ENCODE peak calls at places on chromosomes 16 and 17, in ten cellular contexts. One of them, this sample, is unnamed.

GRCh38 chr17:38728290-38728831 is 1.8 kb upstream of the CISD3 start:
- DNase-seq in Peyer's patch: peak
- DNase-seq in tibial artery: no peak
- DNase-seq in stomach: no peak
- DNase-seq in endothelial cell of umbilical vein: no peak
- DNase-seq in fibroblast of lung: no peak
- DNase-seq in lower leg skin: no peak
- DNase-seq in upper lobe of right lung: no peak
- DNase-seq in IMR-90: no peak
- DNase-seq in Panc1: no peak
- DNase-seq in this sample: no peak

GRCh38 chr16:65510850-65511249 is 389.0 kb upstream of the CDH11 start:
- DNase-seq in Peyer's patch: no peak
- DNase-seq in tibial artery: no peak
- DNase-seq in stomach: no peak
- DNase-seq in endothelial cell of umbilical vein: no peak
- DNase-seq in fibroblast of lung: peak
- DNase-seq in lower leg skin: no peak
- DNase-seq in upper lobe of right lung: no peak
- DNase-seq in IMR-90: peak
- DNase-seq in Panc1: no peak
- DNase-seq in this sample: peak

GRCh38 chr17:7786866-7787265 is 47.2 kb upstream of the KDM6B start:
- DNase-seq in Peyer's patch: no peak
- DNase-seq in tibial artery: no peak
- DNase-seq in stomach: no peak
- DNase-seq in endothelial cell of umbilical vein: no peak
- DNase-seq in fibroblast of lung: no peak
- DNase-seq in lower leg skin: no peak
- DNase-seq in upper lobe of right lung: no peak
- DNase-seq in IMR-90: no peak
- DNase-seq in Panc1: no peak
- DNase-seq in this sample: no peak

GRCh38 chr17:2383628-2384167 is 17.2 kb downstream of the MNT start:
- DNase-seq in Peyer's patch: no peak
- DNase-seq in tibial artery: no peak
- DNase-seq in stomach: no peak
- DNase-seq in endothelial cell of umbilical vein: no peak
- DNase-seq in fibroblast of lung: no peak
- DNase-seq in lower leg skin: no peak
- DNase-seq in upper lobe of right lung: no peak
- DNase-seq in IMR-90: no peak
- DNase-seq in Panc1: no peak
- DNase-seq in this sample: no peak

GRCh38 chr16:68538880-68539701 is at the start of gene ZFP90:
- DNase-seq in Peyer's patch: peak
- DNase-seq in tibial artery: peak
- DNase-seq in stomach: peak
- DNase-seq in endothelial cell of umbilical vein: peak
- DNase-seq in fibroblast of lung: peak
- DNase-seq in lower leg skin: peak
- DNase-seq in upper lobe of right lung: peak
- DNase-seq in IMR-90: peak
- DNase-seq in Panc1: no peak
- DNase-seq in this sample: peak

GRCh38 chr17:65627892-65628622 is 66.6 kb upstream of the AXIN2 start:
- DNase-seq in Peyer's patch: no peak
- DNase-seq in tibial artery: no peak
- DNase-seq in stomach: peak
- DNase-seq in endothelial cell of umbilical vein: no peak
- DNase-seq in fibroblast of lung: peak
- DNase-seq in lower leg skin: peak
- DNase-seq in upper lobe of right lung: no peak
- DNase-seq in IMR-90: peak
- DNase-seq in Panc1: peak
- DNase-seq in this sample: peak

GRCh38 chr16:30619643-30620042 is 9.5 kb upstream of the ZNF689 start:
- DNase-seq in Peyer's patch: no peak
- DNase-seq in tibial artery: no peak
- DNase-seq in stomach: no peak
- DNase-seq in endothelial cell of umbilical vein: no peak
- DNase-seq in fibroblast of lung: no peak
- DNase-seq in lower leg skin: no peak
- DNase-seq in upper lobe of right lung: no peak
- DNase-seq in IMR-90: no peak
- DNase-seq in Panc1: no peak
- DNase-seq in this sample: no peak

GRCh38 chr17:52537368-52537767 is 378.9 kb upstream of the CA10 start:
- DNase-seq in Peyer's patch: no peak
- DNase-seq in tibial artery: no peak
- DNase-seq in stomach: no peak
- DNase-seq in endothelial cell of umbilical vein: no peak
- DNase-seq in fibroblast of lung: no peak
- DNase-seq in lower leg skin: no peak
- DNase-seq in upper lobe of right lung: no peak
- DNase-seq in IMR-90: no peak
- DNase-seq in Panc1: no peak
- DNase-seq in this sample: no peak

GRCh38 chr17:1650731-1651558 is 1.3 kb upstream of the RILP start:
- DNase-seq in Peyer's patch: no peak
- DNase-seq in tibial artery: no peak
- DNase-seq in stomach: no peak
- DNase-seq in endothelial cell of umbilical vein: no peak
- DNase-seq in fibroblast of lung: no peak
- DNase-seq in lower leg skin: no peak
- DNase-seq in upper lobe of right lung: no peak
- DNase-seq in IMR-90: no peak
- DNase-seq in Panc1: no peak
- DNase-seq in this sample: no peak

GRCh38 chr17:38663125-38663751 is 11.5 kb downstream of the EPOP start:
- DNase-seq in Peyer's patch: no peak
- DNase-seq in tibial artery: no peak
- DNase-seq in stomach: peak
- DNase-seq in endothelial cell of umbilical vein: peak
- DNase-seq in fibroblast of lung: peak
- DNase-seq in lower leg skin: no peak
- DNase-seq in upper lobe of right lung: peak
- DNase-seq in IMR-90: peak
- DNase-seq in Panc1: no peak
- DNase-seq in this sample: peak

GRCh38 chr16:19583665-19584300 is 28.3 kb downstream of the VPS35L start:
- DNase-seq in Peyer's patch: no peak
- DNase-seq in tibial artery: no peak
- DNase-seq in stomach: peak
- DNase-seq in endothelial cell of umbilical vein: peak
- DNase-seq in fibroblast of lung: peak
- DNase-seq in lower leg skin: no peak
- DNase-seq in upper lobe of right lung: no peak
- DNase-seq in IMR-90: peak
- DNase-seq in Panc1: no peak
- DNase-seq in this sample: peak

GRCh38 chr16:85123891-85124635 is 11.8 kb upstream of the CIBAR2 start:
- DNase-seq in Peyer's patch: no peak
- DNase-seq in tibial artery: peak
- DNase-seq in stomach: no peak
- DNase-seq in endothelial cell of umbilical vein: peak
- DNase-seq in fibroblast of lung: peak
- DNase-seq in lower leg skin: peak
- DNase-seq in upper lobe of right lung: no peak
- DNase-seq in IMR-90: peak
- DNase-seq in Panc1: no peak
- DNase-seq in this sample: peak

GRCh38 chr16:31488630-31489564 is 6.0 kb downstream of the SLC5A2 start:
- DNase-seq in Peyer's patch: no peak
- DNase-seq in tibial artery: no peak
- DNase-seq in stomach: no peak
- DNase-seq in endothelial cell of umbilical vein: no peak
- DNase-seq in fibroblast of lung: no peak
- DNase-seq in lower leg skin: no peak
- DNase-seq in upper lobe of right lung: no peak
- DNase-seq in IMR-90: no peak
- DNase-seq in Panc1: no peak
- DNase-seq in this sample: no peak

GRCh38 chr16:67965668-67966548 is 2.5 kb downstream of the SLC12A4 start:
- DNase-seq in Peyer's patch: no peak
- DNase-seq in tibial artery: no peak
- DNase-seq in stomach: no peak
- DNase-seq in endothelial cell of umbilical vein: no peak
- DNase-seq in fibroblast of lung: peak
- DNase-seq in lower leg skin: no peak
- DNase-seq in upper lobe of right lung: no peak
- DNase-seq in IMR-90: no peak
- DNase-seq in Panc1: no peak
- DNase-seq in this sample: no peak

GRCh38 chr17:79891113-79891730 is 52.0 kb upstream of the CBX4 start:
- DNase-seq in Peyer's patch: no peak
- DNase-seq in tibial artery: peak
- DNase-seq in stomach: no peak
- DNase-seq in endothelial cell of umbilical vein: no peak
- DNase-seq in fibroblast of lung: no peak
- DNase-seq in lower leg skin: no peak
- DNase-seq in upper lobe of right lung: no peak
- DNase-seq in IMR-90: no peak
- DNase-seq in Panc1: no peak
- DNase-seq in this sample: no peak

GRCh38 chr17:69506489-69506888 is 92.0 kb downstream of the MAP2K6 start:
- DNase-seq in Peyer's patch: no peak
- DNase-seq in tibial artery: no peak
- DNase-seq in stomach: no peak
- DNase-seq in endothelial cell of umbilical vein: no peak
- DNase-seq in fibroblast of lung: no peak
- DNase-seq in lower leg skin: no peak
- DNase-seq in upper lobe of right lung: no peak
- DNase-seq in IMR-90: no peak
- DNase-seq in Panc1: no peak
- DNase-seq in this sample: no peak

GRCh38 chr16:15811416-15811777 is 45.4 kb downstream of the MYH11 start:
- DNase-seq in Peyer's patch: no peak
- DNase-seq in tibial artery: peak
- DNase-seq in stomach: no peak
- DNase-seq in endothelial cell of umbilical vein: no peak
- DNase-seq in fibroblast of lung: no peak
- DNase-seq in lower leg skin: no peak
- DNase-seq in upper lobe of right lung: no peak
- DNase-seq in IMR-90: no peak
- DNase-seq in Panc1: no peak
- DNase-seq in this sample: no peak

GRCh38 chr17:63442549-63443035 is 3.5 kb downstream of the CYB561 start:
- DNase-seq in Peyer's patch: no peak
- DNase-seq in tibial artery: no peak
- DNase-seq in stomach: no peak
- DNase-seq in endothelial cell of umbilical vein: no peak
- DNase-seq in fibroblast of lung: no peak
- DNase-seq in lower leg skin: no peak
- DNase-seq in upper lobe of right lung: no peak
- DNase-seq in IMR-90: no peak
- DNase-seq in Panc1: no peak
- DNase-seq in this sample: no peak
- TF ChIP-seq CTCF in Peyer's patch: no peak
- TF ChIP-seq CTCF in tibial artery: no peak
- TF ChIP-seq CTCF in stomach: no peak
- TF ChIP-seq CTCF in endothelial cell of umbilical vein: peak
- TF ChIP-seq CTCF in fibroblast of lung: no peak
- TF ChIP-seq CTCF in lower leg skin: no peak
- TF ChIP-seq CTCF in upper lobe of right lung: no peak
- TF ChIP-seq CTCF in IMR-90: peak
- TF ChIP-seq CTCF in Panc1: peak
- TF ChIP-seq CTCF in this sample: peak

GRCh38 chr16:88938119-88938932 is 38.7 kb downstream of the CBFA2T3 start:
- DNase-seq in Peyer's patch: no peak
- DNase-seq in tibial artery: no peak
- DNase-seq in stomach: no peak
- DNase-seq in endothelial cell of umbilical vein: no peak
- DNase-seq in fibroblast of lung: no peak
- DNase-seq in lower leg skin: no peak
- DNase-seq in upper lobe of right lung: no peak
- DNase-seq in IMR-90: no peak
- DNase-seq in Panc1: no peak
- DNase-seq in this sample: no peak
- H3K4me3 ChIP-seq in Peyer's patch: no peak
- H3K4me3 ChIP-seq in tibial artery: no peak
- H3K4me3 ChIP-seq in stomach: no peak
- H3K4me3 ChIP-seq in endothelial cell of umbilical vein: no peak
- H3K4me3 ChIP-seq in fibroblast of lung: no peak
- H3K4me3 ChIP-seq in lower leg skin: no peak
- H3K4me3 ChIP-seq in upper lobe of right lung: peak
- H3K4me3 ChIP-seq in IMR-90: no peak
- H3K4me3 ChIP-seq in Panc1: no peak
- H3K4me3 ChIP-seq in this sample: no peak

DNA sequence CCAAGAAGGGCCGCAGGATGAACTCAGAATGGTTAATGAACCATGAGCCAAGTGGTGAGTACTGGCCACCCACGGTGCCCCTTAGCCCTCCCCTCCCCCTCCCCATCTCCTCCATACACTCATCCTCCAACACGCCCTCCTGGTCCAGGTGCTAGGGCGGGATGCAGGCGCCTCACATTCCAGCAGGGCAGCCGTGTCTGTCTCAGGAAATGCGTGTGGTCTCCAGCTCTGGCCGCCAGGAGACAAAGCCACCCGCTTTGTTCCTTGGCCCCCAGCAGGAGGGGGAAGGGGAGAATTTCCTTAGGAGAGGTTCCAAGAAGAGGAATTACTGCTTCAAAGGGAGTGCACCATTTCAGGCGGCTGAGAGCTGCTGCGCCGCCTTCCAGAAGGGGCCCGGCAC is 29.8 kb upstream of the RMI2 start:
- DNase-seq in Peyer's patch: no peak
- DNase-seq in tibial artery: no peak
- DNase-seq in stomach: no peak
- DNase-seq in endothelial cell of umbilical vein: no peak
- DNase-seq in fibroblast of lung: peak
- DNase-seq in lower leg skin: no peak
- DNase-seq in upper lobe of right lung: no peak
- DNase-seq in IMR-90: peak
- DNase-seq in Panc1: no peak
- DNase-seq in this sample: peak
- TF ChIP-seq CTCF in Peyer's patch: no peak
- TF ChIP-seq CTCF in tibial artery: no peak
- TF ChIP-seq CTCF in stomach: no peak
- TF ChIP-seq CTCF in endothelial cell of umbilical vein: peak
- TF ChIP-seq CTCF in fibroblast of lung: no peak
- TF ChIP-seq CTCF in lower leg skin: no peak
- TF ChIP-seq CTCF in upper lobe of right lung: no peak
- TF ChIP-seq CTCF in IMR-90: peak
- TF ChIP-seq CTCF in Panc1: no peak
- TF ChIP-seq CTCF in this sample: peak

DNA sequence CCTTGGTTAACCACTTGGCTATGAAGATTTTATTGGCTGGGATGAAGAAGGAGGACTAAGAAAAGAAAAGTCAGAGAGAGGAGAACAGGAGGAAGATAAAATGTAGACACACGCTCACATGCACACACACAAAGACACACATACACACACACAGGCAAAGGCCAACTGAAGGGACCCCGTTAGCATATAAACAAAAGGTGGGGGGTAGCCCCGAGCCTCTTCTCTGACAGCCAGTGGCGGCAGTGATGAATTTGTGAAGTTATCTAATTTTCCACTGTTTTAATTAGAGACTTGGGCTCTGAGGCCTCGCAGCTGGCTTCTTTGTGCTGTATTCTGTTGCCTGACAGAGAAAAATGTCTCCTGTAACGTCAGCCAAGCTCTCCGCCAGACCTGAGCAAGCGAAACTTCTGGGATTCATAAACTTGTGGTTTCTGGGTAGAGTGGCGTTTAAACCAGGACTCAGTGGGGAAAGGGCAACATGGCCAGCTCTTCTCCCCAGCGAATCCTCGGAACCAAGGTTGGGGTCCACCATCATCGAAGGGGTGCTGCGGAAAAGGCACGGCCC is 113.9 kb upstream of the FOXF1 start:
- DNase-seq in Peyer's patch: peak
- DNase-seq in tibial artery: no peak
- DNase-seq in stomach: no peak
- DNase-seq in endothelial cell of umbilical vein: no peak
- DNase-seq in fibroblast of lung: peak
- DNase-seq in lower leg skin: no peak
- DNase-seq in upper lobe of right lung: no peak
- DNase-seq in IMR-90: peak
- DNase-seq in Panc1: no peak
- DNase-seq in this sample: peak
- H3K4me3 ChIP-seq in Peyer's patch: no peak
- H3K4me3 ChIP-seq in tibial artery: no peak
- H3K4me3 ChIP-seq in stomach: no peak
- H3K4me3 ChIP-seq in endothelial cell of umbilical vein: no peak
- H3K4me3 ChIP-seq in fibroblast of lung: no peak
- H3K4me3 ChIP-seq in lower leg skin: no peak
- H3K4me3 ChIP-seq in upper lobe of right lung: no peak
- H3K4me3 ChIP-seq in IMR-90: peak
- H3K4me3 ChIP-seq in Panc1: no peak
- H3K4me3 ChIP-seq in this sample: no peak